ENCODE peak calls at places on chromosomes 3 and 15, in four cellular contexts. One of them, this sample, is unnamed.

GRCh38 chr15:39358441-39359041 is 222.3 kb upstream of the THBS1 start:
- DNase-seq in caudate nucleus: no peak
- DNase-seq in activated CD4-positive, alpha-beta T cell treated with anti-CD3 and anti-CD28 coated beads, Interleukin-2, amount 10 ng/mL, durations not matched to agents 24 days and 14 days: peak
- DNase-seq in T-helper 17 cell: no peak
- DNase-seq in this sample: no peak

GRCh38 chr15:93072440-93073394 is 16.3 kb downstream of the RGMA start:
- DNase-seq in caudate nucleus: peak
- DNase-seq in activated CD4-positive, alpha-beta T cell treated with anti-CD3 and anti-CD28 coated beads, Interleukin-2, amount 10 ng/mL, durations not matched to agents 24 days and 14 days: no peak
- DNase-seq in T-helper 17 cell: no peak
- DNase-seq in this sample: no peak

GRCh38 chr15:49918106-49918505 is 200.9 kb downstream of the ATP8B4 start:
- DNase-seq in caudate nucleus: no peak
- DNase-seq in activated CD4-positive, alpha-beta T cell treated with anti-CD3 and anti-CD28 coated beads, Interleukin-2, amount 10 ng/mL, durations not matched to agents 24 days and 14 days: no peak
- DNase-seq in T-helper 17 cell: no peak
- DNase-seq in this sample: no peak

GRCh38 chr3:170321326-170322034 is 36.0 kb upstream of the SKIL start:
- DNase-seq in caudate nucleus: no peak
- DNase-seq in activated CD4-positive, alpha-beta T cell treated with anti-CD3 and anti-CD28 coated beads, Interleukin-2, amount 10 ng/mL, durations not matched to agents 24 days and 14 days: no peak
- DNase-seq in T-helper 17 cell: no peak
- DNase-seq in this sample: no peak

GRCh38 chr3:87359807-87360206 is 83.4 kb upstream of the POU1F1 start:
- DNase-seq in caudate nucleus: no peak
- DNase-seq in activated CD4-positive, alpha-beta T cell treated with anti-CD3 and anti-CD28 coated beads, Interleukin-2, amount 10 ng/mL, durations not matched to agents 24 days and 14 days: no peak
- DNase-seq in T-helper 17 cell: no peak
- DNase-seq in this sample: no peak

GRCh38 chr3:106247902-106248684 is 379.3 kb upstream of the CBLB start:
- DNase-seq in caudate nucleus: no peak
- DNase-seq in activated CD4-positive, alpha-beta T cell treated with anti-CD3 and anti-CD28 coated beads, Interleukin-2, amount 10 ng/mL, durations not matched to agents 24 days and 14 days: no peak
- DNase-seq in T-helper 17 cell: no peak
- DNase-seq in this sample: no peak

GRCh38 chr3:68059628-68060027 is 405.2 kb upstream of the SUCLG2 start:
- DNase-seq in caudate nucleus: no peak
- DNase-seq in activated CD4-positive, alpha-beta T cell treated with anti-CD3 and anti-CD28 coated beads, Interleukin-2, amount 10 ng/mL, durations not matched to agents 24 days and 14 days: no peak
- DNase-seq in T-helper 17 cell: no peak
- DNase-seq in this sample: no peak

GRCh38 chr3:133112666-133113065 is 74.5 kb downstream of the TMEM108 start:
- DNase-seq in caudate nucleus: no peak
- DNase-seq in activated CD4-positive, alpha-beta T cell treated with anti-CD3 and anti-CD28 coated beads, Interleukin-2, amount 10 ng/mL, durations not matched to agents 24 days and 14 days: no peak
- DNase-seq in T-helper 17 cell: no peak
- DNase-seq in this sample: no peak

GRCh38 chr15:90729266-90729665 is 12.1 kb downstream of the BLM start:
- DNase-seq in caudate nucleus: no peak
- DNase-seq in activated CD4-positive, alpha-beta T cell treated with anti-CD3 and anti-CD28 coated beads, Interleukin-2, amount 10 ng/mL, durations not matched to agents 24 days and 14 days: peak
- DNase-seq in T-helper 17 cell: no peak
- DNase-seq in this sample: no peak